ENCODE peak calls at places on chromosomes 3 and 15, in ten cellular contexts. V is GM13976, N is AG09309, W is RWPE2, A is fibroblast of pulmonary artery, R is foreskin fibroblast, T is neural progenitor cell, Z is epithelial cell of esophagus, P is HFFc6, L is A549. D is an unnamed sample.

GRCh38 chr15:66896611-66897010 is 168.8 kb upstream of the SMAD3 start:
- DNase-seq in V (no peak), Z (no peak), T (no peak), L (no peak), W (no peak), A (no peak), P (no peak), R (no peak), N (no peak), D (no peak)

GRCh38 chr15:81133782-81134461 is at the start of gene CFAP161:
- DNase-seq in L (peak), P (peak), Z (peak), T (peak), N (no peak), W (peak), V (peak), R (peak), A (peak), D (peak)

GRCh38 chr3:185422677-185423076 is 59.7 kb downstream of the MAP3K13 start:
- DNase-seq in T (no peak), V (no peak), L (no peak), N (no peak), W (no peak), Z (no peak), A (no peak), R (no peak), P (no peak), D (no peak)

GRCh38 chr3:30770387-30770786 is 124.1 kb downstream of the GADL1 start:
- DNase-seq in R (peak), L (peak), P (peak), A (peak), T (no peak), N (peak), Z (peak), V (no peak), W (peak), D (peak)

GRCh38 chr3:121852256-121852655 is 17.2 kb downstream of the EAF2 start:
- DNase-seq in L (no peak), W (no peak), N (no peak), A (no peak), T (no peak), Z (peak), V (no peak), R (no peak), P (no peak), D (no peak)

GRCh38 chr3:46612324-46612723 is at the start of gene FAM240A:
- DNase-seq in T (peak), R (no peak), W (no peak), Z (no peak), A (peak), N (no peak), L (no peak), V (no peak), P (no peak), D (peak)

GRCh38 chr3:129119365-129120100 is 2.1 kb downstream of the RAB43 start:
- DNase-seq in P (no peak), V (no peak), N (no peak), T (no peak), Z (peak), L (no peak), W (no peak), A (no peak), R (no peak), D (peak)

GRCh38 chr15:75061272-75061671 is 37.9 kb downstream of the PPCDC start:
- DNase-seq in R (peak), T (no peak), W (no peak), Z (no peak), L (no peak), N (no peak), V (peak), P (peak), A (no peak), D (no peak)

GRCh38 chr15:45456212-45457106 is 66.1 kb downstream of the SLC30A4 start:
- DNase-seq in W (peak), T (no peak), P (peak), V (peak), Z (peak), R (peak), L (peak), A (peak), N (peak), D (no peak)

GRCh38 chr3:16073218-16073617 is 101.3 kb upstream of the GALNT15 start:
- DNase-seq in Z (no peak), W (no peak), T (no peak), R (no peak), V (no peak), L (no peak), N (no peak), A (no peak), P (no peak), D (no peak)

GRCh38 chr15:78739996-78740903 is 71.0 kb downstream of the ADAMTS7 start:
- DNase-seq in R (no peak), L (no peak), T (peak), Z (peak), V (peak), A (peak), P (peak), N (no peak), W (peak), D (no peak)

GRCh38 chr15:53716909-53717878 is 42.3 kb downstream of the WDR72 start:
- DNase-seq in Z (peak), L (no peak), P (no peak), W (no peak), T (peak), R (no peak), N (no peak), A (peak), V (no peak), D (no peak)

GRCh38 chr3:99878005-99878404 is 60.3 kb downstream of the CMSS1 start:
- DNase-seq in Z (peak), V (no peak), L (no peak), P (peak), R (peak), A (peak), T (no peak), W (no peak), N (no peak), D (no peak)

GRCh38 chr3:172601066-172601832 is 78.0 kb upstream of the TNFSF10 start:
- DNase-seq in W (no peak), L (no peak), R (no peak), P (no peak), Z (no peak), A (no peak), N (no peak), T (no peak), V (no peak), D (no peak)

GRCh38 chr15:73375755-73376305 is 7.1 kb upstream of the HCN4 start:
- DNase-seq in T (no peak), R (no peak), N (no peak), Z (no peak), P (peak), L (no peak), A (no peak), V (no peak), W (no peak), D (peak)

DNA sequence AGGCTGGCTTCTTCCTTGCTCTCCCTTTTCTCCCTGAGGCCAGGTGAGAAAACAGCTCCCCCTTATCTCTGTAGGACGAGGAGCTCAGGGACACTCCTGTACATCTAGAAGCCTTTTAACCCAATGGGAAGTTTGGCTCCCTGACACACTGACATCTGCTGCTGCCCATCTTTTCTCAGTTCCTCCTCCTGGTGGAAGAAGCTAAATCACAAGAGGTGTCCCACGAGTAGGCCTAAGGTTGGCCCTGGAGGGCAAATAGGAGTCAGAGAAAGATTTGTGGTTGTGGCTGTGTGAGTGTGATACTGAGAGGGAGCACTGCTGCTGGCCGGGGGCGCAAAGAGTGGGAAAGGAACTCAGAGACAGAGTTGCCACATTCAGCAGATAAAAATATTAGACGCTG is 49.5 kb downstream of the ARHGAP31 start:
- DNase-seq in V (peak), W (no peak), N (no peak), A (no peak), T (no peak), P (no peak), R (no peak), L (no peak), Z (no peak), D (no peak)
- TF ChIP-seq CTCF in V (no peak), W (no peak), N (no peak), A (no peak), T (no peak), P (no peak), R (no peak), L (no peak), Z (no peak), D (no peak)

GRCh38 chr3:55607175-55607574 is 120.1 kb upstream of the WNT5A start:
- DNase-seq in R (no peak), P (no peak), A (no peak), W (no peak), V (no peak), L (no peak), T (no peak), Z (no peak), N (no peak), D (no peak)

GRCh38 chr3:55608266-55608937 is 121.3 kb upstream of the WNT5A start:
- DNase-seq in T (no peak), N (no peak), R (no peak), L (no peak), P (no peak), Z (no peak), V (no peak), W (no peak), A (no peak), D (no peak)

GRCh38 chr3:55605837-55606236 is 118.7 kb upstream of the WNT5A start:
- DNase-seq in T (no peak), W (no peak), N (no peak), P (no peak), L (no peak), A (no peak), Z (no peak), R (no peak), V (no peak), D (no peak)

GRCh38 chr3:55607844-55608243 is 120.7 kb upstream of the WNT5A start:
- DNase-seq in V (peak), N (no peak), A (no peak), Z (no peak), P (no peak), R (no peak), T (no peak), W (no peak), L (no peak), D (no peak)

DNA sequence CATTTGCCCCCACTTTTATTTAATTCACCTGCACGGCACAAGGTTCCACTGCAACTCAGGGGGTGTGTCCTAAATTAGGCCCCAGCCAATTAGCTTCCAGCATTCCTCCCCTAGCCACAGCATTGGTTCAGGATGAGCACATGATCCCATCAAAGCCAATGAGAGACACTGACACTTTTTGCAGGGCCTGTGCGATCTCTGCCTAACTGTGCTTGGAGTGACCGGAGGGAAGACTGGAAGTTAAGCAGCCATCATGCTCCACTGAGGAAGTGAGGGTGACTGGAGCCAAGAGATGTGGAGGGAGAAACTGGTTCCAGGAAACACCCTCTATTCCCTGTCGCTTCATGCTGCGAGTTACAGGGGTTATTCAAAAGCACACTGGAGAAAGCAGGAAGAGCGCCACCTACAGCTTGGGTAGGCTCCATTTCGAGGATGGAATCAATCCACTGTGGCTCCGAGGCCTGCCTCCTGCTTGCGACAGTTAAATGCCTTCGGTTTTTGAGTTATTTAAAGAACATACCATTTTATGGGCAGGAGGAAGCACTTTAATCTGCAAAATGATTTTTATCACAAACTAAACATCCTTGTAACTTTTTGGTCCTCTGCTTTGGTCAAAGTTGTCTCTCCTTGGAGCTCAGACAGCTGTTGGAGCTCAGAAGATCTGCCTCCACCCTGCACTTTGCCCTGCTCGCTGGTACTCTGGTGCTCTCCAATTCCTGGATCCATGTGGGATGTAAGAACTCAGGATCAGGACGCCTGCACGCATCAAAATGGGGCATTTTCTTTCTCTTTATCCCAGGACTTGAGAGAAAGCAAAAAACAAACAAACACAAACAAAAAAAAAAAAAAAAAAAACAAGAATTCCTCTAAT is 122.4 kb upstream of the WNT5A start:
- DNase-seq in R (no peak), L (no peak), W (no peak), P (no peak), T (no peak), Z (no peak), A (no peak), N (no peak), V (no peak), D (no peak)
- TF ChIP-seq CTCF in R (no peak), L (no peak), W (no peak), P (peak), T (peak), Z (no peak), A (no peak), N (no peak), V (no peak), D (no peak)

GRCh38 chr3:120353463-120353862 is 4.3 kb upstream of the LRRC58 start:
- DNase-seq in N (no peak), A (peak), T (no peak), V (no peak), L (no peak), P (no peak), R (no peak), W (no peak), Z (no peak), D (no peak)

GRCh38 chr3:120355486-120355885 is 6.3 kb upstream of the LRRC58 start:
- DNase-seq in Z (no peak), P (no peak), N (no peak), T (no peak), V (no peak), W (no peak), L (no peak), R (no peak), A (no peak), D (no peak)

GRCh38 chr3:120352017-120352416 is 2.9 kb upstream of the LRRC58 start:
- DNase-seq in T (no peak), A (no peak), R (no peak), N (no peak), L (no peak), Z (no peak), W (no peak), V (no peak), P (no peak), D (no peak)

GRCh38 chr3:120357807-120358206 is 8.7 kb upstream of the LRRC58 start:
- DNase-seq in L (no peak), W (no peak), R (no peak), P (no peak), T (no peak), N (no peak), V (no peak), A (no peak), Z (no peak), D (no peak)
- TF ChIP-seq CTCF in L (no peak), W (peak), R (no peak), P (no peak), T (no peak), N (no peak), V (no peak), A (no peak), Z (no peak), D (no peak)

DNA sequence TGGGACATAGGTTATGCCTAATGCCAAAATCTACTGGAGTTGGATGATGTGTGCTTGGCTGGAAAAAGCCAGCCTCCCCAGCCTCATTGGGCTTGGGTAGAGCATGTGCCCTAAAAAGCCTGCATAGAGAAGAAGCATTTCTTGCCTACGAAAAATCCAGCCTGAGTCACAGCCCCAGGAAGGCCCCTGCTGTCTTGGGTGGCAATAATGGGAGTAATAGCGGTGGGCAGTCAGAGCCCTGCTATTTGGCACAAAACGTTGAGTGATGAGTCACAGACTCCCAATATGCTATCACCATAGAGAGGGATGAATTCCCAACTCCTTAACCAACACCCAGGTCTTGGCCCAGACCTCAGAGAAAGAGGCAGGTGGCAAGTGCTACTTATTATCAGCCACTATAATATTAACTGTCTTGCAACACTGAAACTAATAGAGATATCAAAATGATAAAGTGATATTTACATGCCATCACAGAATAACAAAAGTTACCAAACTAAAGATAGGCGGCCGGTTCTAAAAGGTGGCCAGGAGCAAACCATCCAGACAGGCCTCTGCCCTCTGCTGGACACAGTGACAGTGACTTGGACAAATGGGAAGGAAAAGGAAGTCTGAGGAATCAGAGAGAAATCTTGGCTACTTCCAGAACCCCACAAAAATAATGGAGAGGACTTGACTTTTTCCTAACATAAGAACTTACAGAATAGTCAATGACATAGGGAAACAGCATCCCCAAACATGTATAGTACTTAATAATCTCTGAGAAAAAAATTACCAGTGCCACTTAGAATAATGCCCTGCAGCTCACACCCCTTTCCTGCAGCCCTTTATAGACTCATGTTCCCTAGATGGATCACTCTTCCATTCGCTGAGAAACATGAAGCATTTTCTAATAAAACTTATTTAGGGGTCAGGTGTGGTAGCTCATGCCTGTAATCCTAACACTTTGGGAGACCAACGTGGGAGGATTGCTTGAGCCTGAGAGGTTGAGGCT is 51.9 kb upstream of the MUC13 start:
- DNase-seq in L (peak), N (peak), T (peak), A (peak), Z (peak), R (peak), P (peak), V (no peak), W (peak), D (no peak)
- TF ChIP-seq CTCF in L (peak), N (peak), T (peak), A (peak), Z (peak), R (peak), P (peak), V (no peak), W (peak), D (peak)

DNA sequence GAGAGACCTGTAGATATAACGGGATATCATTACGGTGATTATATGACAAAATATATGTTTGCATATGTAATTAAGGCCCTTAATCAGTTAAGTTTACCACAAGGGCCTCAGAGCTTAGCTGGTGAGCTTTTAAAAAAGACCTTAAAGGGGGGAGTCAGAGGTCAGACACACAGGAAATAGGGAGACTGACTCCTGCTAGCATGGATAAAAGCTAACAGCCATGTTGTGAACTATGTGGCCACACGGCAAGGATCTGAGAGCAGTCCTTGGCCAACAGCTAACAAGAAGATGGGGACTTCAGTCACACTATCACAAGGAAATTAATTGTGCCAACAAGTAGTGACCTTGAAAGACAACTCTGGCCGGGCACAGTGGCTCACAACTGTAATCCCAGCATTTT is 3.1 kb downstream of the STAG1 start:
- DNase-seq in V (no peak), A (no peak), R (no peak), Z (no peak), W (no peak), P (no peak), T (no peak), N (no peak), L (no peak), D (no peak)
- TF ChIP-seq CTCF in V (no peak), A (no peak), R (no peak), Z (no peak), W (no peak), P (no peak), T (no peak), N (no peak), L (no peak), D (no peak)

GRCh38 chr15:90620379-90621134 is 90.8 kb downstream of the CRTC3 start:
- DNase-seq in A (peak), N (no peak), T (no peak), Z (no peak), V (peak), L (no peak), R (no peak), P (no peak), W (no peak), D (no peak)

GRCh38 chr15:90619939-90620338 is 90.2 kb downstream of the CRTC3 start:
- DNase-seq in W (no peak), P (no peak), A (no peak), N (no peak), L (no peak), R (no peak), T (no peak), Z (no peak), V (no peak), D (no peak)

GRCh38 chr15:90618330-90619136 is 88.8 kb downstream of the CRTC3 start:
- DNase-seq in R (no peak), W (no peak), P (no peak), Z (no peak), V (no peak), L (no peak), A (no peak), T (no peak), N (no peak), D (peak)

GRCh38 chr15:90617668-90618097 is 88.0 kb downstream of the CRTC3 start:
- DNase-seq in R (no peak), P (no peak), T (no peak), W (no peak), N (no peak), V (no peak), A (no peak), L (no peak), Z (no peak), D (peak)

DNA sequence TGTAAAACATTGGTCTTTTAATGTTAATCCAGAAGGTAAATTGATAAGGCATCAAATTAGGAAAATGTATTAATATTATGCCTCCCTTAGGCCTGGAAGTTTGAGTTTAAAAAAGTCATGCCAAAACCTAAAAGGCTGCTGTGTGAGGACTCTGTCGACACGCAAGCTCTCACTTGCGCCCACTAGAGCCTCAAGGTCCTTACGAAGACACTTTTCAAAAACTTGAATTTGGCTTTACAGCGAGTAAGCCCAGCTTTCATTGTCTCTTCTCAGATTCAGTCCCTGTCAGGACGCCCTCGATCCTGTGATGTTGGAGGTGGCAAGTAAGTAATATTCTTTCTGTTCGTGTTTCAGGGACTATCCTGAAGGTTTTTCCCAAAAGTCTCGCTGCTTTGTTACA is 89.7 kb downstream of the CRTC3 start:
- DNase-seq in P (no peak), L (no peak), V (no peak), T (no peak), N (no peak), W (no peak), Z (no peak), R (no peak), A (no peak), D (no peak)
- TF ChIP-seq CTCF in P (no peak), L (no peak), V (no peak), T (no peak), N (no peak), W (no peak), Z (no peak), R (no peak), A (no peak), D (no peak)

GRCh38 chr15:52254331-52254730 is 41.3 kb downstream of the MYO5C start:
- DNase-seq in R (no peak), Z (no peak), P (no peak), L (no peak), V (no peak), W (peak), A (no peak), T (no peak), N (no peak), D (no peak)
- TF ChIP-seq CTCF in R (no peak), Z (no peak), P (peak), L (no peak), V (peak), W (no peak), A (no peak), T (peak), N (no peak), D (no peak)

GRCh38 chr3:42957573-42957972 is 21.5 kb upstream of the GASK1A start:
- DNase-seq in L (no peak), A (no peak), Z (no peak), V (no peak), T (no peak), R (no peak), P (no peak), W (no peak), N (no peak), D (no peak)
- TF ChIP-seq CTCF in L (no peak), A (peak), Z (peak), V (no peak), T (peak), R (peak), P (peak), W (peak), N (peak), D (no peak)